ENCODE peak calls at places on chromosomes 13 and 19, in ten cellular contexts. Z is OCI-LY7, L is fibroblast of lung, V is MCF 10A, A is fibroblast of mammary gland, J is endothelial cell, U is WTC11, Y is heart right ventricle, N is GM06990, S is coronary artery. X is an unnamed sample.

GRCh38 chr13:110361365-110361911 is 54.4 kb downstream of the COL4A2 start:
- DNase-seq in Y (peak), U (no peak), J (no peak), A (peak), N (no peak), V (no peak), Z (no peak), S (peak), L (peak), X (peak)

GRCh38 chr19:4984448-4984990 is 15.6 kb downstream of the KDM4B start:
- DNase-seq in Z (no peak), Y (no peak), A (no peak), J (no peak), S (no peak), L (no peak), U (no peak), V (no peak), N (no peak), X (no peak)

GRCh38 chr13:32594339-32594738 is 8.1 kb downstream of the PDS5B start:
- DNase-seq in Z (no peak), L (peak), Y (no peak), S (no peak), V (no peak), A (peak), N (no peak), J (no peak), U (no peak), X (no peak)

GRCh38 chr13:40657307-40657706 is 9.1 kb downstream of the FOXO1 start:
- DNase-seq in Y (no peak), A (no peak), S (no peak), L (no peak), V (no peak), J (no peak), N (no peak), U (no peak), Z (no peak), X (no peak)

GRCh38 chr13:30375436-30375835 is 46.9 kb upstream of the UBE2L5 start:
- DNase-seq in V (no peak), A (no peak), U (no peak), N (no peak), J (no peak), Z (peak), L (no peak), S (no peak), Y (no peak), X (no peak)

GRCh38 chr13:85093808-85094207 is 705.4 kb downstream of the SLITRK6 start:
- DNase-seq in V (peak), Y (no peak), S (no peak), L (peak), A (peak), J (no peak), U (no peak), Z (no peak), N (no peak), X (no peak)

GRCh38 chr13:93248627-93249047 is 22.0 kb downstream of the GPC6 start:
- DNase-seq in Z (peak), V (peak), L (peak), J (peak), A (no peak), U (peak), Y (no peak), N (no peak), S (no peak), X (peak)

GRCh38 chr13:110799246-110800236 is 86.0 kb downstream of the ING1 start:
- DNase-seq in Y (no peak), U (no peak), L (peak), V (no peak), N (no peak), J (no peak), Z (no peak), S (no peak), A (peak), X (no peak)

GRCh38 chr19:5091576-5092215 is 122.8 kb downstream of the KDM4B start:
- DNase-seq in V (no peak), Y (no peak), A (peak), U (no peak), Z (no peak), S (no peak), N (no peak), J (no peak), L (no peak), X (peak)

GRCh38 chr19:40671404-40671803 is 19.0 kb downstream of the NUMBL start:
- DNase-seq in S (no peak), Z (no peak), N (no peak), L (no peak), U (no peak), Y (no peak), V (no peak), J (no peak), A (no peak), X (no peak)

GRCh38 chr19:1591421-1592022 is 1.1 kb downstream of the MBD3 start:
- DNase-seq in V (no peak), A (no peak), Y (no peak), S (peak), N (peak), Z (peak), U (no peak), J (no peak), L (no peak), X (no peak)

GRCh38 chr19:3404324-3405260 is 38.2 kb downstream of the NFIC start:
- DNase-seq in L (peak), S (peak), Y (peak), J (no peak), U (no peak), N (no peak), A (peak), V (no peak), Z (no peak), X (no peak)

GRCh38 chr19:38658462-38659306 is 11.2 kb downstream of the ACTN4 start:
- DNase-seq in S (no peak), U (no peak), A (peak), V (peak), N (no peak), Y (no peak), L (peak), Z (no peak), J (no peak), X (no peak)

GRCh38 chr19:11067356-11068113 is 21.7 kb upstream of the LDLR start:
- DNase-seq in V (no peak), L (peak), Y (no peak), N (no peak), A (peak), S (no peak), J (no peak), U (no peak), Z (no peak), X (no peak)

GRCh38 chr13:105773887-105774538 is 761.4 kb downstream of the EFNB2 start:
- DNase-seq in V (peak), U (no peak), Z (no peak), J (no peak), L (peak), A (peak), Y (no peak), N (no peak), S (no peak), X (no peak)

GRCh38 chr19:48630289-48631036 is 6.7 kb downstream of the DBP start:
- DNase-seq in S (no peak), U (peak), V (no peak), J (peak), N (no peak), Y (peak), A (no peak), Z (no peak), L (peak), X (no peak)

GRCh38 chr19:18317998-18318800 is 4.7 kb downstream of the LSM4 start:
- DNase-seq in Z (no peak), V (no peak), J (peak), U (no peak), S (no peak), L (no peak), N (no peak), A (no peak), Y (peak), X (no peak)

GRCh38 chr13:46736568-46736967 is 60.4 kb downstream of the ESD start:
- DNase-seq in A (no peak), N (no peak), V (no peak), Y (no peak), Z (no peak), U (no peak), S (no peak), L (no peak), J (no peak), X (no peak)

GRCh38 chr19:54684537-54684936 is 21.8 kb downstream of the LILRB4 start:
- DNase-seq in U (peak), V (peak), N (no peak), S (no peak), Y (no peak), J (no peak), Z (peak), L (peak), A (peak), X (no peak)

GRCh38 chr13:109919715-109920375 is 133.5 kb upstream of the IRS2 start:
- DNase-seq in N (no peak), U (no peak), Y (no peak), S (no peak), Z (no peak), V (no peak), L (peak), J (no peak), A (no peak), X (no peak)

GRCh38 chr13:106533101-106533939 is 2.1 kb downstream of the EFNB2 start:
- DNase-seq in L (peak), J (peak), A (peak), U (peak), Z (no peak), Y (peak), N (peak), V (peak), S (peak), X (peak)

GRCh38 chr19:17846146-17846545 is 1.6 kb downstream of the JAK3 start:
- DNase-seq in U (no peak), S (no peak), Z (no peak), Y (no peak), N (no peak), V (no peak), A (no peak), L (no peak), J (no peak), X (no peak)

GRCh38 chr13:20588529-20589110 is 21.7 kb downstream of the IFT88 start:
- DNase-seq in Z (no peak), N (no peak), V (no peak), S (no peak), Y (no peak), A (no peak), J (no peak), U (no peak), L (no peak), X (peak)

GRCh38 chr19:48681127-48681470 is 8.3 kb upstream of the NTN5 start:
- DNase-seq in S (no peak), N (no peak), U (no peak), A (peak), Y (no peak), J (no peak), Z (no peak), V (no peak), L (peak), X (no peak)

GRCh38 chr13:41505209-41505835 is 48.0 kb downstream of the RGCC start:
- DNase-seq in J (no peak), U (no peak), N (no peak), S (no peak), L (peak), Z (no peak), A (peak), Y (no peak), V (no peak), X (no peak)

GRCh38 chr19:46762245-46762890 is 16.1 kb upstream of the STRN4 start:
- DNase-seq in J (no peak), S (no peak), Y (no peak), L (no peak), Z (no peak), N (no peak), U (no peak), V (peak), A (no peak), X (no peak)

GRCh38 chr19:19578241-19578640 is 40.2 kb downstream of the CILP2 start:
- DNase-seq in N (no peak), A (no peak), Y (no peak), S (no peak), V (no peak), J (no peak), U (no peak), L (no peak), Z (no peak), X (peak)

GRCh38 chr13:41614671-41615519 is 157.5 kb downstream of the RGCC start:
- DNase-seq in L (peak), V (no peak), U (no peak), Z (no peak), N (no peak), Y (no peak), J (no peak), A (peak), S (no peak), X (no peak)

GRCh38 chr13:111166882-111167281 is 51.8 kb downstream of the ARHGEF7 start:
- DNase-seq in A (no peak), V (no peak), Y (no peak), Z (no peak), U (no peak), N (no peak), S (no peak), J (no peak), L (no peak), X (no peak)

GRCh38 chr13:31538067-31539042 is 201.0 kb upstream of the RXFP2 start:
- DNase-seq in N (no peak), V (peak), Y (no peak), A (peak), J (peak), S (no peak), Z (no peak), L (peak), U (no peak), X (no peak)

GRCh38 chr13:36124236-36124822 is 6.9 kb downstream of the DCLK1 start:
- DNase-seq in Z (no peak), S (no peak), A (peak), U (no peak), N (no peak), V (peak), Y (no peak), L (peak), J (no peak), X (no peak)

GRCh38 chr19:48342841-48343540 is 17.6 kb downstream of the EMP3 start:
- DNase-seq in Z (no peak), N (no peak), A (peak), S (no peak), L (peak), U (no peak), Y (no peak), V (peak), J (no peak), X (no peak)

GRCh38 chr19:46404884-46405658 is 8.3 kb downstream of the CCDC8 start:
- DNase-seq in S (no peak), A (peak), Y (no peak), Z (peak), U (peak), J (no peak), N (no peak), L (no peak), V (no peak), X (no peak)

GRCh38 chr13:23558675-23559536 is 11.3 kb upstream of the TNFRSF19 start:
- DNase-seq in J (no peak), N (peak), A (peak), U (no peak), V (peak), L (peak), Z (no peak), S (no peak), Y (peak), X (no peak)

GRCh38 chr19:48354332-48354992 is 9.3 kb downstream of the TMEM143 start:
- DNase-seq in J (no peak), V (no peak), U (no peak), L (peak), A (no peak), Z (no peak), S (no peak), N (no peak), Y (no peak), X (no peak)

GRCh38 chr13:96165840-96166239 is 75.9 kb downstream of the HS6ST3 start:
- DNase-seq in V (no peak), J (no peak), Y (no peak), S (no peak), N (no peak), L (no peak), Z (no peak), U (no peak), A (no peak), X (no peak)

GRCh38 chr19:30407310-30407709 is 35.1 kb downstream of the ZNF536 start:
- DNase-seq in L (no peak), V (no peak), N (no peak), J (no peak), A (no peak), Z (no peak), Y (no peak), S (no peak), U (no peak), X (no peak)

GRCh38 chr19:30403583-30403982 is 31.4 kb downstream of the ZNF536 start:
- DNase-seq in J (no peak), V (no peak), Z (no peak), S (no peak), Y (no peak), N (no peak), U (no peak), L (no peak), A (no peak), X (no peak)

GRCh38 chr19:30408734-30409301 is 36.6 kb downstream of the ZNF536 start:
- DNase-seq in J (no peak), Z (no peak), S (no peak), A (no peak), L (no peak), N (no peak), Y (no peak), V (no peak), U (no peak), X (no peak)

GRCh38 chr19:30402790-30403189 is 30.6 kb downstream of the ZNF536 start:
- DNase-seq in Z (no peak), A (no peak), U (no peak), L (no peak), N (no peak), Y (no peak), J (no peak), V (no peak), S (no peak), X (no peak)

DNA sequence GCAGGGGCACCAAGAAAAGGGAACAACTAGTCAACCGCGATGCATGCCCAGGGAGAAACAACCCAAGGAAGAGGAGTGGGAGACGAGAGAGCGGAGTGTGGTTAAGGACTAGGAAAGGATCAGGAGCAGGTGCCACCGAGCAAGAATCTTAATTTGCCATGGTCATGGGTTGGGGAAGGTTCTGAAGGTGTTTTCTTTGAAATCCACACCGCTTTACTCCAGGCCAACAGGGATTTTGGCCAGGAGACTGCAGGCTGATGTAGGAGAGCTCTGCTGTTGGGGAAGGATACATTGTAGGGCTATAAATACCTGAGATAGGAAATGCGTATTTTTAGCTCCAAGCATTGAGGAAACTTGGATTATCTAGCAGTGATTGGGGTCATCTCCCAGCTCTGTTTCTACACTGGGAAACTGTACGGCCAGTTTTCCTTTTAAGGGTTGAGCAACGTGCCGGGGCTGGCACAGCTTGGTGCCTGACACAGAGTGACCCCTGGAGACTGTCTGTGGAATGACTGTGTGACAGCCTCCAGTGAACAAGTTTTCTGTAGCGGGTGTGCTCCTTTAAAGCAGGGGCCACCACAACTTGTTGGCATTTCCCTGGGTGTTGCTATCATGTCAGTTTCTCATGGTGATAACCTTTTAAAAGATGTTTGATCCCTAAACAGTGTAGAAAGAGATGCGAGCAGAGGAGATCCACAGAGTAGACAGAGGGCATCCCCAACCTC is 34.2 kb downstream of the ZNF536 start:
- DNase-seq in Y (peak), S (no peak), Z (no peak), N (no peak), U (peak), L (no peak), A (no peak), J (peak), V (no peak), X (peak)
- TF ChIP-seq CTCF in Y (peak), S (no peak), Z (peak), N (peak), U (no peak), L (no peak), A (no peak), J (peak), V (no peak), X (peak)

GRCh38 chr19:31232220-31232619 is 117.0 kb downstream of the TSHZ3 start:
- DNase-seq in U (no peak), A (peak), Z (no peak), J (no peak), S (no peak), Y (no peak), V (no peak), L (peak), N (no peak), X (no peak)
- TF ChIP-seq CTCF in U (no peak), A (peak), Z (no peak), J (no peak), S (no peak), Y (no peak), V (no peak), L (no peak), N (no peak), X (peak)

GRCh38 chr13:108288741-108289140 is 19.2 kb downstream of the TNFSF13B start:
- DNase-seq in J (no peak), Y (no peak), U (no peak), Z (no peak), L (no peak), A (no peak), S (no peak), N (no peak), V (no peak), X (no peak)
- TF ChIP-seq CTCF in J (no peak), Y (no peak), U (no peak), Z (no peak), L (no peak), A (no peak), S (no peak), N (no peak), V (no peak), X (no peak)

GRCh38 chr19:35292421-35292820 is 460 bp downstream of the MAG start:
- DNase-seq in Z (peak), N (no peak), L (no peak), Y (no peak), V (no peak), J (no peak), A (no peak), S (no peak), U (no peak), X (no peak)
- TF ChIP-seq CTCF in Z (no peak), N (no peak), L (no peak), Y (no peak), V (no peak), J (no peak), A (no peak), S (no peak), U (no peak), X (no peak)

GRCh38 chr19:56547535-56547934 is 8.8 kb downstream of the ZFP28 start:
- DNase-seq in U (peak), N (no peak), A (no peak), Z (no peak), V (no peak), Y (no peak), L (no peak), J (no peak), S (no peak), X (peak)
- TF ChIP-seq CTCF in U (peak), N (no peak), A (peak), Z (no peak), V (no peak), Y (peak), L (no peak), J (no peak), S (no peak), X (peak)

GRCh38 chr19:33192010-33192409 is 2.1 kb upstream of the LRP3 start:
- DNase-seq in J (no peak), A (no peak), U (peak), V (no peak), L (no peak), Z (no peak), Y (no peak), S (no peak), N (no peak), X (no peak)
- TF ChIP-seq CTCF in J (no peak), A (peak), U (no peak), V (no peak), L (no peak), Z (peak), Y (no peak), S (no peak), N (peak), X (peak)

GRCh38 chr13:113612626-113613025 is 28.1 kb downstream of the TFDP1 start:
- DNase-seq in A (no peak), J (no peak), Y (no peak), N (no peak), Z (no peak), U (no peak), L (no peak), S (no peak), V (no peak), X (no peak)
- TF ChIP-seq CTCF in A (no peak), J (no peak), Y (no peak), N (no peak), Z (no peak), U (no peak), L (no peak), S (no peak), V (no peak), X (no peak)

GRCh38 chr13:67232384-67232783 is 2.2 kb upstream of the PCDH9 start:
- DNase-seq in L (no peak), N (no peak), J (no peak), Y (no peak), Z (no peak), S (no peak), U (no peak), V (no peak), A (no peak), X (no peak)

GRCh38 chr13:67235265-67235664 is 5.1 kb upstream of the PCDH9 start:
- DNase-seq in Y (no peak), Z (no peak), A (no peak), V (no peak), U (no peak), N (no peak), L (no peak), S (no peak), J (no peak), X (no peak)

GRCh38 chr13:67238861-67239260 is 8.7 kb upstream of the PCDH9 start:
- DNase-seq in S (no peak), A (no peak), V (no peak), J (no peak), L (no peak), Y (no peak), N (no peak), Z (no peak), U (no peak), X (no peak)

GRCh38 chr13:67238277-67238859 is 8.2 kb upstream of the PCDH9 start:
- DNase-seq in Y (no peak), J (no peak), S (no peak), U (no peak), A (peak), N (no peak), V (peak), Z (peak), L (peak), X (no peak)
- TF ChIP-seq CTCF in Y (peak), J (peak), S (peak), U (peak), A (peak), N (peak), V (peak), Z (peak), L (no peak), X (no peak)